ENCODE peak calls at places on chromosomes 12 and 14, in nine cellular contexts. One of them, this sample, is unnamed.

GRCh38 chr14:90105756-90106155 is 44.0 kb downstream of the KCNK13 start:
- DNase-seq in RWPE1: no peak
- DNase-seq in A549: no peak
- DNase-seq in AG10803: no peak
- DNase-seq in Daoy: no peak
- DNase-seq in activated T-cell treated with anti-CD3 and anti-CD28 coated beads, Interleukin-2, amount 50 U/mL, for 72 hours: no peak
- DNase-seq in upper lobe of right lung: no peak
- DNase-seq in NCI-H1105 treated with DMSO at 0.1 percent for 48 hours: no peak
- DNase-seq in Calu3: no peak
- DNase-seq in this sample: peak

GRCh38 chr14:86858591-86858990 is 1134.4 kb downstream of the GALC start:
- DNase-seq in RWPE1: no peak
- DNase-seq in A549: no peak
- DNase-seq in AG10803: no peak
- DNase-seq in Daoy: no peak
- DNase-seq in activated T-cell treated with anti-CD3 and anti-CD28 coated beads, Interleukin-2, amount 50 U/mL, for 72 hours: no peak
- DNase-seq in upper lobe of right lung: no peak
- DNase-seq in NCI-H1105 treated with DMSO at 0.1 percent for 48 hours: no peak
- DNase-seq in Calu3: no peak
- DNase-seq in this sample: no peak

GRCh38 chr14:29741909-29742401 is 185.7 kb downstream of the PRKD1 start:
- DNase-seq in RWPE1: no peak
- DNase-seq in A549: no peak
- DNase-seq in AG10803: peak
- DNase-seq in Daoy: peak
- DNase-seq in activated T-cell treated with anti-CD3 and anti-CD28 coated beads, Interleukin-2, amount 50 U/mL, for 72 hours: no peak
- DNase-seq in upper lobe of right lung: no peak
- DNase-seq in NCI-H1105 treated with DMSO at 0.1 percent for 48 hours: no peak
- DNase-seq in Calu3: no peak
- DNase-seq in this sample: peak

GRCh38 chr12:66503746-66504145 is 175.1 kb downstream of the GRIP1 start:
- DNase-seq in RWPE1: no peak
- DNase-seq in A549: no peak
- DNase-seq in AG10803: no peak
- DNase-seq in Daoy: no peak
- DNase-seq in activated T-cell treated with anti-CD3 and anti-CD28 coated beads, Interleukin-2, amount 50 U/mL, for 72 hours: no peak
- DNase-seq in upper lobe of right lung: no peak
- DNase-seq in NCI-H1105 treated with DMSO at 0.1 percent for 48 hours: no peak
- DNase-seq in Calu3: no peak
- DNase-seq in this sample: no peak

GRCh38 chr12:110354172-110354780 is 49.2 kb downstream of the ANAPC7 start:
- DNase-seq in RWPE1: no peak
- DNase-seq in A549: no peak
- DNase-seq in AG10803: no peak
- DNase-seq in Daoy: peak
- DNase-seq in activated T-cell treated with anti-CD3 and anti-CD28 coated beads, Interleukin-2, amount 50 U/mL, for 72 hours: no peak
- DNase-seq in upper lobe of right lung: no peak
- DNase-seq in NCI-H1105 treated with DMSO at 0.1 percent for 48 hours: no peak
- DNase-seq in Calu3: no peak
- DNase-seq in this sample: no peak

GRCh38 chr14:71692496-71692895 is 239.7 kb upstream of the RGS6 start:
- DNase-seq in RWPE1: no peak
- DNase-seq in A549: no peak
- DNase-seq in AG10803: peak
- DNase-seq in Daoy: peak
- DNase-seq in activated T-cell treated with anti-CD3 and anti-CD28 coated beads, Interleukin-2, amount 50 U/mL, for 72 hours: no peak
- DNase-seq in upper lobe of right lung: no peak
- DNase-seq in NCI-H1105 treated with DMSO at 0.1 percent for 48 hours: no peak
- DNase-seq in Calu3: no peak
- DNase-seq in this sample: no peak

GRCh38 chr12:94805749-94806148 is 155.4 kb upstream of the TMCC3 start:
- DNase-seq in RWPE1: no peak
- DNase-seq in A549: no peak
- DNase-seq in AG10803: peak
- DNase-seq in Daoy: peak
- DNase-seq in activated T-cell treated with anti-CD3 and anti-CD28 coated beads, Interleukin-2, amount 50 U/mL, for 72 hours: no peak
- DNase-seq in upper lobe of right lung: no peak
- DNase-seq in NCI-H1105 treated with DMSO at 0.1 percent for 48 hours: no peak
- DNase-seq in Calu3: no peak
- DNase-seq in this sample: peak

GRCh38 chr14:74260525-74261233 is 21.4 kb downstream of the VSX2 start:
- DNase-seq in RWPE1: no peak
- DNase-seq in A549: no peak
- DNase-seq in AG10803: no peak
- DNase-seq in Daoy: no peak
- DNase-seq in activated T-cell treated with anti-CD3 and anti-CD28 coated beads, Interleukin-2, amount 50 U/mL, for 72 hours: no peak
- DNase-seq in upper lobe of right lung: no peak
- DNase-seq in NCI-H1105 treated with DMSO at 0.1 percent for 48 hours: no peak
- DNase-seq in Calu3: no peak
- DNase-seq in this sample: no peak

GRCh38 chr12:6372403-6373003 is 2.9 kb downstream of the SCNN1A start:
- DNase-seq in RWPE1: peak
- DNase-seq in A549: peak
- DNase-seq in AG10803: peak
- DNase-seq in Daoy: peak
- DNase-seq in activated T-cell treated with anti-CD3 and anti-CD28 coated beads, Interleukin-2, amount 50 U/mL, for 72 hours: no peak
- DNase-seq in upper lobe of right lung: peak
- DNase-seq in NCI-H1105 treated with DMSO at 0.1 percent for 48 hours: peak
- DNase-seq in Calu3: peak
- DNase-seq in this sample: peak

GRCh38 chr12:90677552-90677951 is 277.4 kb downstream of the CCER1 start:
- DNase-seq in RWPE1: no peak
- DNase-seq in A549: no peak
- DNase-seq in AG10803: no peak
- DNase-seq in Daoy: no peak
- DNase-seq in activated T-cell treated with anti-CD3 and anti-CD28 coated beads, Interleukin-2, amount 50 U/mL, for 72 hours: no peak
- DNase-seq in upper lobe of right lung: no peak
- DNase-seq in NCI-H1105 treated with DMSO at 0.1 percent for 48 hours: no peak
- DNase-seq in Calu3: no peak
- DNase-seq in this sample: no peak

GRCh38 chr14:23206422-23207145 is 23.1 kb upstream of the SLC7A8 start:
- DNase-seq in RWPE1: no peak
- DNase-seq in A549: no peak
- DNase-seq in AG10803: no peak
- DNase-seq in Daoy: no peak
- DNase-seq in activated T-cell treated with anti-CD3 and anti-CD28 coated beads, Interleukin-2, amount 50 U/mL, for 72 hours: no peak
- DNase-seq in upper lobe of right lung: no peak
- DNase-seq in NCI-H1105 treated with DMSO at 0.1 percent for 48 hours: no peak
- DNase-seq in Calu3: no peak
- DNase-seq in this sample: no peak

GRCh38 chr12:43578782-43579181 is 26.8 kb upstream of the ADAMTS20 start:
- DNase-seq in RWPE1: no peak
- DNase-seq in A549: no peak
- DNase-seq in AG10803: peak
- DNase-seq in Daoy: peak
- DNase-seq in activated T-cell treated with anti-CD3 and anti-CD28 coated beads, Interleukin-2, amount 50 U/mL, for 72 hours: no peak
- DNase-seq in upper lobe of right lung: no peak
- DNase-seq in NCI-H1105 treated with DMSO at 0.1 percent for 48 hours: no peak
- DNase-seq in Calu3: no peak
- DNase-seq in this sample: peak

GRCh38 chr12:76554411-76555225 is 5.0 kb downstream of the OSBPL8 start:
- DNase-seq in RWPE1: no peak
- DNase-seq in A549: no peak
- DNase-seq in AG10803: no peak
- DNase-seq in Daoy: no peak
- DNase-seq in activated T-cell treated with anti-CD3 and anti-CD28 coated beads, Interleukin-2, amount 50 U/mL, for 72 hours: no peak
- DNase-seq in upper lobe of right lung: no peak
- DNase-seq in NCI-H1105 treated with DMSO at 0.1 percent for 48 hours: no peak
- DNase-seq in Calu3: no peak
- DNase-seq in this sample: no peak

GRCh38 chr12:126554599-126554998 is 1489.4 kb downstream of the AACS start:
- DNase-seq in RWPE1: no peak
- DNase-seq in A549: no peak
- DNase-seq in AG10803: no peak
- DNase-seq in Daoy: no peak
- DNase-seq in activated T-cell treated with anti-CD3 and anti-CD28 coated beads, Interleukin-2, amount 50 U/mL, for 72 hours: no peak
- DNase-seq in upper lobe of right lung: no peak
- DNase-seq in NCI-H1105 treated with DMSO at 0.1 percent for 48 hours: no peak
- DNase-seq in Calu3: no peak
- DNase-seq in this sample: no peak

GRCh38 chr14:20278414-20278813 is 27.3 kb downstream of the TTC5 start:
- DNase-seq in RWPE1: peak
- DNase-seq in A549: no peak
- DNase-seq in AG10803: no peak
- DNase-seq in Daoy: peak
- DNase-seq in activated T-cell treated with anti-CD3 and anti-CD28 coated beads, Interleukin-2, amount 50 U/mL, for 72 hours: no peak
- DNase-seq in upper lobe of right lung: no peak
- DNase-seq in NCI-H1105 treated with DMSO at 0.1 percent for 48 hours: no peak
- DNase-seq in Calu3: peak
- DNase-seq in this sample: peak

GRCh38 chr14:64410084-64410774 is 22.1 kb downstream of the MTHFD1 start:
- DNase-seq in RWPE1: no peak
- DNase-seq in A549: no peak
- DNase-seq in AG10803: peak
- DNase-seq in Daoy: peak
- DNase-seq in activated T-cell treated with anti-CD3 and anti-CD28 coated beads, Interleukin-2, amount 50 U/mL, for 72 hours: no peak
- DNase-seq in upper lobe of right lung: no peak
- DNase-seq in NCI-H1105 treated with DMSO at 0.1 percent for 48 hours: no peak
- DNase-seq in Calu3: peak
- DNase-seq in this sample: peak

GRCh38 chr12:73598626-73599025 is 939.0 kb upstream of the ATXN7L3B start:
- DNase-seq in RWPE1: no peak
- DNase-seq in A549: no peak
- DNase-seq in AG10803: no peak
- DNase-seq in Daoy: no peak
- DNase-seq in activated T-cell treated with anti-CD3 and anti-CD28 coated beads, Interleukin-2, amount 50 U/mL, for 72 hours: no peak
- DNase-seq in upper lobe of right lung: no peak
- DNase-seq in NCI-H1105 treated with DMSO at 0.1 percent for 48 hours: no peak
- DNase-seq in Calu3: no peak
- DNase-seq in this sample: peak

GRCh38 chr14:22400590-22401259 is 188.3 kb downstream of the DAD1 start:
- DNase-seq in RWPE1: no peak
- DNase-seq in A549: no peak
- DNase-seq in AG10803: no peak
- DNase-seq in Daoy: no peak
- DNase-seq in activated T-cell treated with anti-CD3 and anti-CD28 coated beads, Interleukin-2, amount 50 U/mL, for 72 hours: no peak
- DNase-seq in upper lobe of right lung: no peak
- DNase-seq in NCI-H1105 treated with DMSO at 0.1 percent for 48 hours: no peak
- DNase-seq in Calu3: no peak
- DNase-seq in this sample: peak

GRCh38 chr12:1837541-1838206 is 17.3 kb downstream of the LRTM2 start:
- DNase-seq in RWPE1: no peak
- DNase-seq in A549: no peak
- DNase-seq in AG10803: peak
- DNase-seq in Daoy: no peak
- DNase-seq in activated T-cell treated with anti-CD3 and anti-CD28 coated beads, Interleukin-2, amount 50 U/mL, for 72 hours: no peak
- DNase-seq in upper lobe of right lung: no peak
- DNase-seq in NCI-H1105 treated with DMSO at 0.1 percent for 48 hours: no peak
- DNase-seq in Calu3: no peak
- DNase-seq in this sample: peak

GRCh38 chr14:29536886-29537511 is 390.6 kb downstream of the PRKD1 start:
- DNase-seq in RWPE1: peak
- DNase-seq in A549: no peak
- DNase-seq in AG10803: peak
- DNase-seq in Daoy: peak
- DNase-seq in activated T-cell treated with anti-CD3 and anti-CD28 coated beads, Interleukin-2, amount 50 U/mL, for 72 hours: no peak
- DNase-seq in upper lobe of right lung: no peak
- DNase-seq in NCI-H1105 treated with DMSO at 0.1 percent for 48 hours: peak
- DNase-seq in Calu3: peak
- DNase-seq in this sample: peak